ENCODE peak calls at places on chromosomes 13 and 19, in four cellular contexts. L is breast epithelium, Y is SK-N-SH, U is uterus. B is an unnamed sample. For H3K36me3, the result is how much of the 10 kb centered on the place peaks cover.

GRCh38 chr19:35288843-35289355 is 3.1 kb upstream of the MAG start:
- DNase-seq in L (no peak), Y (no peak), U (no peak), B (no peak)

GRCh38 chr19:19575411-19575810 is 37.3 kb downstream of the CILP2 start:
- DNase-seq in L (no peak), Y (no peak), U (no peak), B (no peak)

GRCh38 chr19:57465680-57466381 is 8.9 kb upstream of the VN1R1 start:
- DNase-seq in L (no peak), Y (peak), U (no peak), B (no peak)

GRCh38 chr13:99418663-99419140 is 82.6 kb upstream of the TM9SF2 start:
- DNase-seq in L (no peak), Y (no peak), U (no peak), B (no peak)

GRCh38 chr13:111337741-111338140 is 17.3 kb downstream of the TEX29 start:
- DNase-seq in L (no peak), Y (no peak), U (no peak), B (peak)

GRCh38 chr13:31627097-31627496 is 112.2 kb upstream of the RXFP2 start:
- DNase-seq in L (no peak), Y (no peak), U (no peak), B (no peak)

GRCh38 chr19:36059180-36059910 is 4.6 kb downstream of the WDR62 start:
- DNase-seq in L (no peak), Y (no peak), U (no peak), B (no peak)

GRCh38 chr13:110042253-110042652 is 255.9 kb upstream of the IRS2 start:
- DNase-seq in L (no peak), Y (no peak), U (no peak), B (no peak)

GRCh38 chr19:8654591-8655339 is 24.3 kb downstream of the NFILZ start:
- DNase-seq in L (no peak), Y (peak), U (peak), B (peak)

GRCh38 chr13:91813255-91813654 is 414.8 kb downstream of the GPC5 start:
- DNase-seq in L (no peak), Y (peak), U (no peak), B (peak)

GRCh38 chr13:50085063-50085462 is 69.8 kb downstream of the KCNRG start:
- DNase-seq in L (no peak), Y (no peak), U (no peak), B (no peak)

GRCh38 chr13:19782049-19782726 is 557 bp downstream of the PSPC1 start:
- DNase-seq in L (peak), Y (peak), U (peak), B (peak)

GRCh38 chr13:74070513-74070912 is 63.7 kb downstream of the KLF12 start:
- DNase-seq in L (no peak), Y (no peak), U (no peak), B (no peak)

GRCh38 chr13:25807562-25807961 is 244.3 kb downstream of the SHISA2 start:
- DNase-seq in L (no peak), Y (no peak), U (no peak), B (no peak)

GRCh38 chr13:49810825-49811526 is 18.5 kb upstream of the KPNA3 start:
- DNase-seq in L (no peak), Y (no peak), U (no peak), B (no peak)

GRCh38 chr13:30376426-30377311 is 45.6 kb upstream of the UBE2L5 start:
- DNase-seq in L (no peak), Y (no peak), U (no peak), B (no peak)

GRCh38 chr13:74153316-74153715 is 19.1 kb upstream of the KLF12 start:
- DNase-seq in L (no peak), Y (no peak), U (no peak), B (no peak)

GRCh38 chr13:113532156-113532806 is 41.8 kb upstream of the DCUN1D2 start:
- DNase-seq in L (no peak), Y (no peak), U (no peak), B (no peak)

GRCh38 chr19:19615086-19615485 is 3.4 kb downstream of the PBX4 start:
- DNase-seq in L (no peak), Y (no peak), U (no peak), B (no peak)

GRCh38 chr13:59641758-59642157 is 522.0 kb downstream of the DIAPH3 start:
- DNase-seq in L (no peak), Y (no peak), U (no peak), B (no peak)

GRCh38 chr13:111178417-111178816 is 63.3 kb downstream of the ARHGEF7 start:
- DNase-seq in L (no peak), Y (no peak), U (no peak), B (no peak)

GRCh38 chr19:7101498-7102253 is 32.2 kb downstream of the ZNF557 start:
- DNase-seq in L (no peak), Y (no peak), U (no peak), B (no peak)

GRCh38 chr13:75635621-75636338 is at the start of gene LMO7:
- DNase-seq in L (peak), Y (peak), U (peak), B (peak)
- H3K36me3 ChIP-seq in L (under half), Y (under half), U (under half), B (under half)

DNA sequence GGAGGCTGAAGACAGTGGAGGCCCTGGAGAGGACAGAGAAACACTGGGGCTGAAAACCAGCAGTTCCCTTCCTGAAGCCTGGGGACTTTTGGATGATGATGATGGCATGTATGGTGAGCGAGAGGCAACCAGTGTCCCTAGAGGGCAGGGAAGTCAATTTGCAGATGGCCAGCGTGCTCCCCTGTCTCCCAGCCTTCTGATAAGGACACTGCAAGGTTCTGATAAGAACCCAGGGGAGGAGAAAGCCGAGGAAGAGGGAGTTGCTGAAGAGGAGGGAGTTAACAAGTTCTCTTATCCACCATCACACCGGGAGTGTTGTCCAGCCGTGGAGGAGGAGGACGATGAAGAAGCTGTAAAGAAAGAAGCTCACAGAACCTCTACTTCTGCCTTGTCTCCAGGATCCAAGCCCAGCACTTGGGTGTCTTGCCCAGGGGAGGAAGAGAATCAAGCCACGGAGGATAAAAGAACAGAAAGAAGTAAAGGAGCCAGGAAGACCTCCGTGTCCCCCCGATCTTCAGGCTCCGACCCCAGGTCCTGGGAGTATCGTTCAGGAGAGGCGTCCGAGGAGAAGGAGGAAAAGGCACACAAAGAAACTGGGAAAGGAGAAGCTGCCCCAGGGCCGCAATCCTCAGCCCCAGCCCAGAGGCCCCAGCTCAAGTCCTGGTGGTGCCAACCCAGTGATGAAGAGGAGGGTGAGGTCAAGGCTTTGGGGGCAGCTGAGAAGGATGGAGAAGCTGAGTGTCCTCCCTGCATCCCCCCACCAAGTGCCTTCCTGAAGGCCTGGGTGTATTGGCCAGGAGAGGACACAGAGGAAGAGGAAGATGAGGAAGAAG is 1.5 kb downstream of the PPP1R15A start:
- DNase-seq in L (no peak), Y (no peak), U (peak), B (no peak)
- H3K4me3 ChIP-seq in L (peak), Y (peak), U (peak), B (peak)

GRCh38 chr19:41223431-41224234 is 4.6 kb downstream of the AXL start:
- DNase-seq in L (no peak), Y (no peak), U (no peak), B (no peak)
- H3K36me3 ChIP-seq in L (under half), Y (under half), U (under half), B (under half)

GRCh38 chr13:34207334-34207733 is 389.4 kb downstream of the RFC3 start:
- DNase-seq in L (no peak), Y (no peak), U (no peak), B (peak)
- H3K4me3 ChIP-seq in L (no peak), Y (no peak), U (no peak), B (no peak)

GRCh38 chr13:66933994-66934393 is 296.1 kb downstream of the PCDH9 start:
- DNase-seq in L (no peak), Y (no peak), U (no peak), B (no peak)

GRCh38 chr13:66927562-66927961 is 302.6 kb downstream of the PCDH9 start:
- DNase-seq in L (no peak), Y (no peak), U (no peak), B (no peak)

GRCh38 chr13:66937423-66937822 is 292.7 kb downstream of the PCDH9 start:
- DNase-seq in L (no peak), Y (no peak), U (no peak), B (no peak)

GRCh38 chr13:66933527-66933926 is 296.6 kb downstream of the PCDH9 start:
- DNase-seq in L (no peak), Y (no peak), U (no peak), B (no peak)
- H3K36me3 ChIP-seq in L (under half), Y (under half), U (under half), B (under half)

DNA sequence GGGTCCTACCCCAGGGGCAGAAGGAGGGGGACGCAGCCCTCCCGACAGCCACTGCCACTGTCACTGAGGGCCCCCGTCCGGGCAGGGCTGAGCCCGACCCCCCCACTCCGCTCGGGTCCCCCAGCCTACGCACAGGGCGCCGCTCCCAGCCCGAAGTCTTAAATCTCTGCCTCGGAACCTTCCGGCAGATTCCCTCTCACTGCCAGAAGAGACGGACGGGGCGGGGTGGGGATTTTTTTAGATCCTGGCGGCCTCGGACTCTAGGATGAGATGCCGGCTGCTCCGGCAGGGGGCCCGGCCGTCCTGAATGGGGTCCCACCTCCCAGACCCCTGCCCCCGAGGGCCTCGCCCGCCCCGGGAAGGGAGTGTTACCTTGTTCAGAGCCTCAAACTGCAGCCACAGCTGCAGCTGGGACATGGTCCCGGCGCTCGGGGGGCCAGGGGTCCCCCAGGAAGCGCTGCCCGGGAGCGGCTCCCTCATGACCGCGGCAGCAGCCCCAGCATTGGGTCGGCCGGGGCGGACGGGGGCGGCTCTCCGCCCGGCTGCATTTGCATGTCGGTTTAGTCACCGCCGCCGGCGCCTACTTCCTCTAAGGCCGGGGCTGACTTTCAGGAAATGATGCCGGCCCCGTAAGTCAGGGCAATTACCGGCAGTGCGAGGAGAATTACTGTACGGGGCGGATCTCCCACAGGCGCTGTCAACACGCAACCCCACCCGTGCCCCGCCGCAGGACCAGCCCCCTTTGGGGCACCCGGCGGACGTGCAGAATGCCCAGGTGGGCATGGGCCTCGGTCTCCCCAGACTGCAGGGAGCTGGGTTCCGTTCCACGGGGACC is 28.1 kb downstream of the GPX4 start:
- DNase-seq in L (peak), Y (no peak), U (peak), B (peak)
- H3K4me3 ChIP-seq in L (peak), Y (no peak), U (peak), B (peak)

GRCh38 chr19:49016067-49016839 is 638 bp downstream of the LHB start:
- DNase-seq in L (no peak), Y (no peak), U (no peak), B (no peak)
- H3K36me3 ChIP-seq in L (under half), Y (under half), U (under half), B (under half)

DNA sequence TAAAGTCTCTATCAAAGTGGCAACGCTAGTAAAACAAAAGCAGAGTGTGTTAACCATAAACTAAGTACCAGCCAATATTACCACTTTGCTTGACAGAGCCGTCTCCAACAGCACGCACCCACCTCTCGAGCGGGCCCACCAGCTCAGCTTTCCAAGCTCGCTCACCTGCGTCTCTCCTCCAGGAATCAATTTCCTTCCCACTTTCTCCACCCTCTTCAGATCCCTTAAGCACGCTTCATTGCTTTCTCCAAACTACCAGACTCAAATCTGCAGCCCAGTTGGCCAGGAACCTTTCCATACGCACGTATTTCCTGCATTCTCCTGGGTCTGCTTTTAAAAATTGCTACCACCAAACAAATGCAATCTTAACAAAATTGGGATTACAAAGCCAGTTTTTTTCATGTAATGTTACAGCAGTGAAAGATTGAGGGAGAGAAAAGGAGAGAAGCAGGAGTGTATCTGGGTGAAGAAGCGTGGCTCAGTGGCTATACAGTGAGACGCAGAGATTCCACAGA is 1.5 kb downstream of the ENOX1 start:
- DNase-seq in L (no peak), Y (no peak), U (no peak), B (no peak)
- H3K4me3 ChIP-seq in L (no peak), Y (peak), U (peak), B (peak)

DNA sequence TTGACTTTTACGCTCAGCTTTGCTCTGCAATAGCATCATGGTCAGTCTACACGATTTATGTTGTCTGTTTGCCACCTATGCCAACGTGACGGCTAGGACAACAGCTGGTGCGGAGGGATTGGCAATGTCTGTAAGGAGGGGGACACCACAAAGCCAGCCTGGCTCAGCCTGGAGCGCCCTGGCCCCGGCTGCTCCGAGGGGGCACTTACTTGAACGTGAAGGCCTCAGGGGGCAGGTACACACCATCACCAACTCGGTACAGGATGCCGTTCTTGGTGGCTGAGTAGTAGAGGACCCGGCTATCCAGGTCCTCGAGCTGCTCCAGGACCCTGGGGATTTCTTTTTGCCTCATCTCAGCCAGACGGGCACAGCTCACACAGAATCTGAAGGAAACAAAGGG is 26.4 kb upstream of the EIF3G start:
- DNase-seq in L (no peak), Y (no peak), U (no peak), B (no peak)
- H3K36me3 ChIP-seq in L (under half), Y (half or more), U (under half), B (under half)

GRCh38 chr13:77513719-77514335 is 21.7 kb upstream of the SCEL start:
- DNase-seq in L (no peak), Y (no peak), U (no peak), B (no peak)
- H3K4me3 ChIP-seq in L (no peak), Y (no peak), U (no peak), B (no peak)